ENCODE peak calls at places on chromosomes 2 and 18, in seven cellular contexts. F is hepatocyte, U is astrocyte, Y is RWPE1, O is endodermal cell, Z is cardiac muscle cell, Q is heart right ventricle. N is an unnamed sample.

GRCh38 chr2:180394305-180394704 is 387.2 kb upstream of the CWC22 start:
- DNase-seq in F (no peak), U (no peak), Y (no peak), O (no peak), Z (no peak), Q (no peak), N (no peak)

GRCh38 chr2:192669505-192670082 is 474.9 kb upstream of the TMEFF2 start:
- DNase-seq in F (no peak), U (no peak), Y (no peak), O (no peak), Z (no peak), Q (no peak), N (no peak)

GRCh38 chr2:127410871-127411396 is 7.3 kb upstream of the PROC start:
- DNase-seq in F (peak), U (peak), Y (peak), O (no peak), Z (no peak), Q (no peak), N (no peak)

GRCh38 chr2:224286923-224287322 is 115.0 kb downstream of the FAM124B start:
- DNase-seq in F (no peak), U (no peak), Y (no peak), O (no peak), Z (no peak), Q (no peak), N (no peak)

GRCh38 chr2:214341636-214342035 is 69.2 kb upstream of the VWC2L start:
- DNase-seq in F (no peak), U (no peak), Y (no peak), O (no peak), Z (no peak), Q (no peak), N (no peak)

GRCh38 chr2:230512955-230513748 is 97.2 kb downstream of the SP100 start:
- DNase-seq in F (peak), U (no peak), Y (no peak), O (no peak), Z (no peak), Q (no peak), N (no peak)

GRCh38 chr2:241195506-241196130 is 7.1 kb downstream of the ANO7 start:
- DNase-seq in F (no peak), U (no peak), Y (no peak), O (no peak), Z (no peak), Q (no peak), N (no peak)

GRCh38 chr2:98909381-98910211 is 26.4 kb downstream of the CRACDL start:
- DNase-seq in F (peak), U (peak), Y (peak), O (peak), Z (peak), Q (peak), N (no peak)

GRCh38 chr2:136215449-136215848 is 97.5 kb upstream of the CXCR4 start:
- DNase-seq in F (no peak), U (no peak), Y (no peak), O (no peak), Z (no peak), Q (no peak), N (no peak)

GRCh38 chr2:231191896-231192872 is 6.2 kb upstream of the ARMC9 start:
- DNase-seq in F (peak), U (peak), Y (no peak), O (peak), Z (peak), Q (peak), N (no peak)

GRCh38 chr18:9066358-9066757 is 36.1 kb upstream of the NDUFV2 start:
- DNase-seq in F (no peak), U (no peak), Y (no peak), O (peak), Z (no peak), Q (no peak), N (no peak)

GRCh38 chr2:207926133-207927076 is 98.9 kb downstream of the PLEKHM3 start:
- DNase-seq in F (peak), U (peak), Y (no peak), O (no peak), Z (no peak), Q (peak), N (peak)

GRCh38 chr2:204717591-204717990 is 172.3 kb downstream of the PARD3B start:
- DNase-seq in F (no peak), U (no peak), Y (no peak), O (no peak), Z (no peak), Q (no peak), N (no peak)

GRCh38 chr2:50529600-50530218 is 502.2 kb downstream of the NRXN1 start:
- DNase-seq in F (peak), U (peak), Y (peak), O (no peak), Z (peak), Q (no peak), N (no peak)

GRCh38 chr2:146874260-146874658 is 970.6 kb upstream of the ACVR2A start:
- DNase-seq in F (no peak), U (peak), Y (peak), O (no peak), Z (no peak), Q (no peak), N (peak)

GRCh38 chr18:39624934-39625333 is 2059.3 kb upstream of the CELF4 start:
- DNase-seq in F (no peak), U (peak), Y (peak), O (no peak), Z (no peak), Q (no peak), N (no peak)

GRCh38 chr2:120344991-120345975 is 653 bp upstream of the INHBB start:
- DNase-seq in F (peak), U (no peak), Y (no peak), O (peak), Z (peak), Q (no peak), N (no peak)

GRCh38 chr18:58226476-58226875 is 182.4 kb downstream of the NEDD4L start:
- DNase-seq in F (no peak), U (no peak), Y (no peak), O (no peak), Z (no peak), Q (no peak), N (no peak)

GRCh38 chr18:48801728-48802542 is 148.8 kb downstream of the SMAD7 start:
- DNase-seq in F (peak), U (no peak), Y (no peak), O (peak), Z (no peak), Q (no peak), N (no peak)
- H3K27ac ChIP-seq in F (peak), U (no peak), Y (peak), O (peak), Z (peak), Q (peak), N (no peak)

GRCh38 chr2:133362061-133362476 is 206.2 kb downstream of the NCKAP5 start:
- DNase-seq in F (peak), U (peak), Y (peak), O (no peak), Z (no peak), Q (no peak), N (peak)
- H3K27ac ChIP-seq in F (no peak), U (peak), Y (no peak), O (peak), Z (no peak), Q (no peak), N (peak)

GRCh38 chr2:86025976-86026743 is 79.5 kb downstream of the POLR1A start:
- DNase-seq in F (no peak), U (no peak), Y (no peak), O (no peak), Z (peak), Q (no peak), N (no peak)
- H3K27ac ChIP-seq in F (no peak), U (no peak), Y (peak), O (no peak), Z (peak), Q (peak), N (no peak)

GRCh38 chr18:44767807-44768206 is 87.1 kb downstream of the SETBP1 start:
- DNase-seq in F (no peak), U (no peak), Y (no peak), O (no peak), Z (no peak), Q (no peak), N (no peak)

GRCh38 chr18:44766461-44766860 is 85.8 kb downstream of the SETBP1 start:
- DNase-seq in F (no peak), U (no peak), Y (no peak), O (no peak), Z (no peak), Q (no peak), N (no peak)

GRCh38 chr18:44764863-44765262 is 84.2 kb downstream of the SETBP1 start:
- DNase-seq in F (no peak), U (no peak), Y (no peak), O (no peak), Z (no peak), Q (no peak), N (no peak)

GRCh38 chr18:44763327-44763726 is 82.6 kb downstream of the SETBP1 start:
- DNase-seq in F (no peak), U (no peak), Y (no peak), O (no peak), Z (no peak), Q (no peak), N (no peak)

DNA sequence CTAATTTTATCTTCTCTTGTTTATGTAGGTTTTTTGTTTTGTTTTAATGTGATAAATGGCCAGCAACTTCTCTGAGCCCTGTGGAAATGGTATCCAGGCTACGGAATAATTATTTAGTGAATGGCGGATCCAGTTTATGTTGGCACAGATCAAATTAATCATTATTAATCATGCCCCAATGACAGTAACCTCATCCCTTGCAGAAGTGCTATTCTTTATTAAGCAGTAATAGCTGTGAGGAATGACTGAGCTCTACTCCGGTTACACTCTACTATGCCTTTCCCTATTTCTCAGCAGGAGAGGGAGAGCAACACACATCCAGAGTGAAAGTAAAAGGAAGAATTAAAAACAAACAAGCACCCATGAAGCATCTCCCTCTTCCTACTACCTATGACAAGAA is 84.8 kb downstream of the SETBP1 start:
- DNase-seq in F (no peak), U (no peak), Y (no peak), O (no peak), Z (no peak), Q (no peak), N (no peak)
- H3K27ac ChIP-seq in F (no peak), U (no peak), Y (no peak), O (peak), Z (no peak), Q (no peak), N (no peak)

GRCh38 chr2:187527262-187527661 is 27.0 kb downstream of the TFPI start:
- DNase-seq in F (no peak), U (peak), Y (no peak), O (no peak), Z (no peak), Q (no peak), N (no peak)
- H3K27ac ChIP-seq in F (no peak), U (peak), Y (no peak), O (peak), Z (no peak), Q (no peak), N (no peak)

GRCh38 chr2:239198221-239198620 is 202.6 kb downstream of the HDAC4 start:
- DNase-seq in F (no peak), U (no peak), Y (no peak), O (no peak), Z (no peak), Q (no peak), N (no peak)
- H3K27ac ChIP-seq in F (no peak), U (no peak), Y (no peak), O (no peak), Z (no peak), Q (no peak), N (no peak)

N was measured in epithelial cell of prostate.